ENCODE peak calls at places on chromosome 10, in four cellular contexts. D, Z, N and M are unnamed samples.

GRCh38 chr10:27819781-27820531 is 74.3 kb upstream of the MKX start:
- DNase-seq in D (no peak), Z (no peak), N (no peak), M (no peak)

GRCh38 chr10:63537511-63537910 is 16.3 kb downstream of the REEP3 start:
- DNase-seq in Z (no peak), D (no peak), N (no peak), M (no peak)

GRCh38 chr10:79244841-79245504 is 102.3 kb upstream of the PPIF start:
- DNase-seq in Z (no peak), N (no peak), D (no peak), M (no peak)

GRCh38 chr10:4352566-4352961 is 473.4 kb upstream of the AKR1E2 start:
- DNase-seq in N (no peak), Z (no peak), D (no peak), M (no peak)

GRCh38 chr10:107553470-107553869 is 389.0 kb upstream of the SORCS1 start:
- DNase-seq in N (no peak), Z (no peak), D (no peak), M (no peak)

GRCh38 chr10:71685554-71686202 is 33.9 kb downstream of the C10orf105 start:
- DNase-seq in N (no peak), Z (no peak), D (no peak), M (no peak)

GRCh38 chr10:132628966-132629900 is 91.6 kb downstream of the INPP5A start:
- DNase-seq in D (no peak), Z (peak; percentile 11), N (no peak), M (peak; percentile 60)

GRCh38 chr10:79445217-79445707 is at the start of gene ZCCHC24:
- DNase-seq in N (no peak), D (no peak), Z (no peak), M (no peak)

GRCh38 chr10:85547460-85548023 is 819.1 kb downstream of the GRID1 start:
- DNase-seq in N (no peak), D (no peak), Z (no peak), M (no peak)

GRCh38 chr10:71635251-71635866 is 84.2 kb downstream of the C10orf105 start:
- DNase-seq in D (no peak), Z (no peak), N (no peak), M (no peak)

GRCh38 chr10:68871731-68872342 is 29.3 kb upstream of the DDX50 start:
- DNase-seq in D (no peak), N (no peak), Z (no peak), M (no peak)